ENCODE peak calls at places on chromosome 7, in four cellular contexts. N, Q, O and U are unnamed samples.

GRCh38 chr7:27141591-27142561 is 1.6 kb downstream of the HOXA5 start:
- DNase-seq in N (no peak), Q (no peak), O (no peak), U (no peak)

GRCh38 chr7:128891110-128891941 is 19.2 kb downstream of the KCP start:
- DNase-seq in N (no peak), Q (no peak), O (no peak), U (no peak)

GRCh38 chr7:121488251-121488650 is 92.1 kb upstream of the FAM3C start:
- DNase-seq in N (no peak), Q (no peak), O (no peak), U (no peak)

GRCh38 chr7:36605261-36605660 is 119.0 kb downstream of the AOAH start:
- DNase-seq in N (no peak), Q (no peak), O (no peak), U (no peak)

GRCh38 chr7:117176311-117176710 is 146.5 kb downstream of the WNT2 start:
- DNase-seq in N (no peak), Q (no peak), O (no peak), U (no peak)

GRCh38 chr7:80876894-80877414 is 41.9 kb downstream of the SEMA3C start:
- DNase-seq in N (no peak), Q (peak; percentile 25), O (no peak), U (no peak)

GRCh38 chr7:132049462-132050304 is 493.3 kb upstream of the PODXL start:
- DNase-seq in N (no peak), Q (peak; percentile 41), O (no peak), U (peak; percentile 56)

GRCh38 chr7:8442814-8443304 is 9.4 kb downstream of the NXPH1 start:
- DNase-seq in N (no peak), Q (peak; percentile 38), O (peak; percentile 39), U (peak; percentile 11)

GRCh38 chr7:158394936-158395335 is 192.7 kb downstream of the PTPRN2 start:
- DNase-seq in N (peak; percentile 48), Q (no peak), O (no peak), U (peak; percentile 16)

GRCh38 chr7:43569424-43569823 is 13.5 kb upstream of the STK17A start:
- DNase-seq in N (no peak), Q (peak; percentile 40), O (no peak), U (peak; percentile 89)

GRCh38 chr7:131605280-131605878 is 49.0 kb upstream of the PODXL start:
- DNase-seq in N (no peak), Q (no peak), O (no peak), U (no peak)

GRCh38 chr7:123522061-123522460 is 12.3 kb downstream of the IQUB start:
- DNase-seq in N (no peak), Q (no peak), O (no peak), U (no peak)

GRCh38 chr7:133389727-133390126 is 136.8 kb downstream of the EXOC4 start:
- DNase-seq in N (no peak), Q (peak; percentile 23), O (no peak), U (peak; percentile 22)

GRCh38 chr7:44051611-44052220 is 7.2 kb downstream of the DBNL start:
- DNase-seq in N (no peak), Q (no peak), O (no peak), U (no peak)

GRCh38 chr7:48938539-48938938 is 14.2 kb downstream of the CDC14C start:
- DNase-seq in N (no peak), Q (peak; percentile 40), O (no peak), U (peak; percentile 67)

GRCh38 chr7:29957921-29958320 is 31.7 kb downstream of the SCRN1 start:
- DNase-seq in N (no peak), Q (no peak), O (no peak), U (no peak)

GRCh38 chr7:141562972-141563371 is 11.8 kb downstream of the AGK start:
- DNase-seq in N (no peak), Q (no peak), O (no peak), U (peak; percentile 88)

GRCh38 chr7:157431951-157432540 is 95.2 kb downstream of the DNAJB6 start:
- DNase-seq in N (no peak), Q (no peak), O (no peak), U (no peak)

GRCh38 chr7:1890289-1891235 is 220.5 kb downstream of the ELFN1 start:
- DNase-seq in N (no peak), Q (no peak), O (no peak), U (no peak)

GRCh38 chr7:46776790-46777189 is 805.1 kb downstream of the TNS3 start:
- DNase-seq in N (no peak), Q (peak; percentile 67), O (no peak), U (peak; percentile 75)

GRCh38 chr7:270351-270983 is 19.5 kb upstream of the FOXL3 start:
- DNase-seq in N (no peak), Q (no peak), O (no peak), U (no peak)

GRCh38 chr7:47458057-47458456 is 123.9 kb downstream of the TNS3 start:
- DNase-seq in N (no peak), Q (peak; percentile 79), O (peak; percentile 90), U (peak; percentile 89)

GRCh38 chr7:146414373-146414772 is 297.8 kb downstream of the CNTNAP2 start:
- DNase-seq in N (no peak), Q (no peak), O (no peak), U (peak; percentile 15)

GRCh38 chr7:151173386-151174245 is 6.1 kb upstream of the GBX1 start:
- DNase-seq in N (no peak), Q (no peak), O (no peak), U (no peak)

GRCh38 chr7:33639552-33640197 is 265.7 kb upstream of the BMPER start:
- DNase-seq in N (no peak), Q (peak; percentile 18), O (no peak), U (peak; percentile 6)

GRCh38 chr7:1899201-1899600 is 229.1 kb downstream of the ELFN1 start:
- DNase-seq in N (no peak), Q (peak; percentile 79), O (peak; percentile 59), U (peak; percentile 34)

GRCh38 chr7:74026406-74027123 is 1.4 kb upstream of the ELN start:
- DNase-seq in N (peak; percentile 83), Q (peak; percentile 68), O (peak; percentile 82), U (peak; percentile 68)

GRCh38 chr7:131786204-131786603 is 229.8 kb upstream of the PODXL start:
- DNase-seq in N (no peak), Q (no peak), O (no peak), U (no peak)

GRCh38 chr7:128812514-128813168 is 17.6 kb upstream of the FLNC start:
- DNase-seq in N (no peak), Q (peak; percentile 83), O (peak; percentile 47), U (peak; percentile 66)

GRCh38 chr7:7185382-7185989 is 3.1 kb downstream of the C1GALT1 start:
- DNase-seq in N (no peak), Q (no peak), O (no peak), U (no peak)

GRCh38 chr7:73329861-73330581 is 2.1 kb downstream of the FKBP6 start:
- DNase-seq in N (no peak), Q (peak; percentile 39), O (no peak), U (peak; percentile 65)

GRCh38 chr7:130939285-130940095 is 205.5 kb upstream of the KLF14 start:
- DNase-seq in N (no peak), Q (no peak), O (no peak), U (peak; percentile 56)

GRCh38 chr7:3408814-3409595 is 108.0 kb downstream of the SDK1 start:
- DNase-seq in N (no peak), Q (no peak), O (no peak), U (peak; percentile 15)

GRCh38 chr7:106542550-106543220 is 118.3 kb downstream of the CCDC71L start:
- DNase-seq in N (peak; percentile 23), Q (peak; percentile 97), O (peak; percentile 20), U (peak; percentile 97)